ENCODE peak calls at places on chromosome 11, in eight cellular contexts. One of them, this sample, is unnamed.

GRCh38 chr11:74450318-74450717 is 17.0 kb downstream of the KCNE3 start:
- DNase-seq in iPS-NIHi11: no peak
- DNase-seq in EH: no peak
- DNase-seq in stimulated activated CD4-positive, alpha-beta T cell treated with anti-CD3 and anti-CD28 coated beads, TNF-alpha, amount 100 ng/mL, for 1 hour: no peak
- DNase-seq in GM18507: no peak
- DNase-seq in Calu3: no peak
- DNase-seq in iPS DF 6.9: no peak
- DNase-seq in HS-5: no peak
- DNase-seq in this sample: no peak

GRCh38 chr11:129013737-129014475 is 71.2 kb upstream of the TP53AIP1 start:
- DNase-seq in iPS-NIHi11: no peak
- DNase-seq in EH: no peak
- DNase-seq in stimulated activated CD4-positive, alpha-beta T cell treated with anti-CD3 and anti-CD28 coated beads, TNF-alpha, amount 100 ng/mL, for 1 hour: no peak
- DNase-seq in GM18507: no peak
- DNase-seq in Calu3: no peak
- DNase-seq in iPS DF 6.9: no peak
- DNase-seq in HS-5: no peak
- DNase-seq in this sample: no peak

GRCh38 chr11:74749127-74749964 is 697 bp downstream of the RNF169 start:
- DNase-seq in iPS-NIHi11: peak
- DNase-seq in EH: peak
- DNase-seq in stimulated activated CD4-positive, alpha-beta T cell treated with anti-CD3 and anti-CD28 coated beads, TNF-alpha, amount 100 ng/mL, for 1 hour: no peak
- DNase-seq in GM18507: no peak
- DNase-seq in Calu3: peak
- DNase-seq in iPS DF 6.9: no peak
- DNase-seq in HS-5: no peak
- DNase-seq in this sample: no peak

GRCh38 chr11:33567004-33567403 is 133.6 kb downstream of the C11orf91 start:
- DNase-seq in iPS-NIHi11: no peak
- DNase-seq in EH: no peak
- DNase-seq in stimulated activated CD4-positive, alpha-beta T cell treated with anti-CD3 and anti-CD28 coated beads, TNF-alpha, amount 100 ng/mL, for 1 hour: no peak
- DNase-seq in GM18507: no peak
- DNase-seq in Calu3: no peak
- DNase-seq in iPS DF 6.9: no peak
- DNase-seq in HS-5: no peak
- DNase-seq in this sample: no peak

GRCh38 chr11:83566948-83567347 is 280.8 kb upstream of the CCDC90B start:
- DNase-seq in iPS-NIHi11: no peak
- DNase-seq in EH: peak
- DNase-seq in stimulated activated CD4-positive, alpha-beta T cell treated with anti-CD3 and anti-CD28 coated beads, TNF-alpha, amount 100 ng/mL, for 1 hour: no peak
- DNase-seq in GM18507: no peak
- DNase-seq in Calu3: no peak
- DNase-seq in iPS DF 6.9: no peak
- DNase-seq in HS-5: peak
- DNase-seq in this sample: peak

GRCh38 chr11:45021692-45022130 is 71.0 kb upstream of the TP53I11 start:
- DNase-seq in iPS-NIHi11: peak
- DNase-seq in EH: peak
- DNase-seq in stimulated activated CD4-positive, alpha-beta T cell treated with anti-CD3 and anti-CD28 coated beads, TNF-alpha, amount 100 ng/mL, for 1 hour: no peak
- DNase-seq in GM18507: no peak
- DNase-seq in Calu3: no peak
- DNase-seq in iPS DF 6.9: no peak
- DNase-seq in HS-5: no peak
- DNase-seq in this sample: no peak

GRCh38 chr11:110182886-110183285 is 89.7 kb downstream of the ZC3H12C start:
- DNase-seq in iPS-NIHi11: no peak
- DNase-seq in EH: peak
- DNase-seq in stimulated activated CD4-positive, alpha-beta T cell treated with anti-CD3 and anti-CD28 coated beads, TNF-alpha, amount 100 ng/mL, for 1 hour: no peak
- DNase-seq in GM18507: no peak
- DNase-seq in Calu3: no peak
- DNase-seq in iPS DF 6.9: no peak
- DNase-seq in HS-5: peak
- DNase-seq in this sample: no peak

GRCh38 chr11:117197006-117197405 is 2.2 kb upstream of the TAGLN start:
- DNase-seq in iPS-NIHi11: no peak
- DNase-seq in EH: no peak
- DNase-seq in stimulated activated CD4-positive, alpha-beta T cell treated with anti-CD3 and anti-CD28 coated beads, TNF-alpha, amount 100 ng/mL, for 1 hour: no peak
- DNase-seq in GM18507: no peak
- DNase-seq in Calu3: no peak
- DNase-seq in iPS DF 6.9: no peak
- DNase-seq in HS-5: no peak
- DNase-seq in this sample: no peak

GRCh38 chr11:7592706-7593105 is 78.9 kb downstream of the PPFIBP2 start:
- DNase-seq in iPS-NIHi11: no peak
- DNase-seq in EH: peak
- DNase-seq in stimulated activated CD4-positive, alpha-beta T cell treated with anti-CD3 and anti-CD28 coated beads, TNF-alpha, amount 100 ng/mL, for 1 hour: no peak
- DNase-seq in GM18507: no peak
- DNase-seq in Calu3: no peak
- DNase-seq in iPS DF 6.9: no peak
- DNase-seq in HS-5: peak
- DNase-seq in this sample: no peak

GRCh38 chr11:118924591-118925585 is 838 bp downstream of the BCL9L start:
- DNase-seq in iPS-NIHi11: no peak
- DNase-seq in EH: peak
- DNase-seq in stimulated activated CD4-positive, alpha-beta T cell treated with anti-CD3 and anti-CD28 coated beads, TNF-alpha, amount 100 ng/mL, for 1 hour: no peak
- DNase-seq in GM18507: no peak
- DNase-seq in Calu3: peak
- DNase-seq in iPS DF 6.9: no peak
- DNase-seq in HS-5: no peak
- DNase-seq in this sample: no peak

GRCh38 chr11:748007-748359 is 719 bp downstream of the TALDO1 start:
- DNase-seq in iPS-NIHi11: no peak
- DNase-seq in EH: peak
- DNase-seq in stimulated activated CD4-positive, alpha-beta T cell treated with anti-CD3 and anti-CD28 coated beads, TNF-alpha, amount 100 ng/mL, for 1 hour: no peak
- DNase-seq in GM18507: no peak
- DNase-seq in Calu3: no peak
- DNase-seq in iPS DF 6.9: no peak
- DNase-seq in HS-5: no peak
- DNase-seq in this sample: no peak

GRCh38 chr11:63813563-63814382 is 517 bp downstream of the SPINDOC start:
- DNase-seq in iPS-NIHi11: peak
- DNase-seq in EH: peak
- DNase-seq in stimulated activated CD4-positive, alpha-beta T cell treated with anti-CD3 and anti-CD28 coated beads, TNF-alpha, amount 100 ng/mL, for 1 hour: no peak
- DNase-seq in GM18507: peak
- DNase-seq in Calu3: peak
- DNase-seq in iPS DF 6.9: no peak
- DNase-seq in HS-5: no peak
- DNase-seq in this sample: no peak

GRCh38 chr11:70397983-70398833 is at the start of gene CTTN:
- DNase-seq in iPS-NIHi11: peak
- DNase-seq in EH: peak
- DNase-seq in stimulated activated CD4-positive, alpha-beta T cell treated with anti-CD3 and anti-CD28 coated beads, TNF-alpha, amount 100 ng/mL, for 1 hour: peak
- DNase-seq in GM18507: peak
- DNase-seq in Calu3: peak
- DNase-seq in iPS DF 6.9: peak
- DNase-seq in HS-5: peak
- DNase-seq in this sample: peak

GRCh38 chr11:91421586-91421985 is 803.0 kb upstream of the FAT3 start:
- DNase-seq in iPS-NIHi11: no peak
- DNase-seq in EH: no peak
- DNase-seq in stimulated activated CD4-positive, alpha-beta T cell treated with anti-CD3 and anti-CD28 coated beads, TNF-alpha, amount 100 ng/mL, for 1 hour: no peak
- DNase-seq in GM18507: no peak
- DNase-seq in Calu3: no peak
- DNase-seq in iPS DF 6.9: no peak
- DNase-seq in HS-5: no peak
- DNase-seq in this sample: no peak

GRCh38 chr11:104846216-104846615 is 52.0 kb downstream of the CASP12 start:
- DNase-seq in iPS-NIHi11: no peak
- DNase-seq in EH: no peak
- DNase-seq in stimulated activated CD4-positive, alpha-beta T cell treated with anti-CD3 and anti-CD28 coated beads, TNF-alpha, amount 100 ng/mL, for 1 hour: no peak
- DNase-seq in GM18507: no peak
- DNase-seq in Calu3: no peak
- DNase-seq in iPS DF 6.9: no peak
- DNase-seq in HS-5: no peak
- DNase-seq in this sample: no peak

GRCh38 chr11:102144357-102145342 is 34.4 kb downstream of the YAP1 start:
- DNase-seq in iPS-NIHi11: peak
- DNase-seq in EH: peak
- DNase-seq in stimulated activated CD4-positive, alpha-beta T cell treated with anti-CD3 and anti-CD28 coated beads, TNF-alpha, amount 100 ng/mL, for 1 hour: no peak
- DNase-seq in GM18507: no peak
- DNase-seq in Calu3: no peak
- DNase-seq in iPS DF 6.9: no peak
- DNase-seq in HS-5: no peak
- DNase-seq in this sample: no peak

GRCh38 chr11:279966-280761 is 2.0 kb downstream of the NLRP6 start:
- DNase-seq in iPS-NIHi11: peak
- DNase-seq in EH: peak
- DNase-seq in stimulated activated CD4-positive, alpha-beta T cell treated with anti-CD3 and anti-CD28 coated beads, TNF-alpha, amount 100 ng/mL, for 1 hour: no peak
- DNase-seq in GM18507: no peak
- DNase-seq in Calu3: peak
- DNase-seq in iPS DF 6.9: no peak
- DNase-seq in HS-5: no peak
- DNase-seq in this sample: no peak

GRCh38 chr11:60193687-60194433 is 11.0 kb upstream of the MS4A6A start:
- DNase-seq in iPS-NIHi11: peak
- DNase-seq in EH: peak
- DNase-seq in stimulated activated CD4-positive, alpha-beta T cell treated with anti-CD3 and anti-CD28 coated beads, TNF-alpha, amount 100 ng/mL, for 1 hour: no peak
- DNase-seq in GM18507: no peak
- DNase-seq in Calu3: peak
- DNase-seq in iPS DF 6.9: peak
- DNase-seq in HS-5: peak
- DNase-seq in this sample: peak

GRCh38 chr11:64359712-64360402 is 895 bp downstream of the RPS6KA4 start:
- DNase-seq in iPS-NIHi11: peak
- DNase-seq in EH: no peak
- DNase-seq in stimulated activated CD4-positive, alpha-beta T cell treated with anti-CD3 and anti-CD28 coated beads, TNF-alpha, amount 100 ng/mL, for 1 hour: no peak
- DNase-seq in GM18507: no peak
- DNase-seq in Calu3: no peak
- DNase-seq in iPS DF 6.9: no peak
- DNase-seq in HS-5: no peak
- DNase-seq in this sample: no peak

GRCh38 chr11:29448246-29448877 is 568.5 kb downstream of the KCNA4 start:
- DNase-seq in iPS-NIHi11: peak
- DNase-seq in EH: peak
- DNase-seq in stimulated activated CD4-positive, alpha-beta T cell treated with anti-CD3 and anti-CD28 coated beads, TNF-alpha, amount 100 ng/mL, for 1 hour: no peak
- DNase-seq in GM18507: no peak
- DNase-seq in Calu3: no peak
- DNase-seq in iPS DF 6.9: no peak
- DNase-seq in HS-5: no peak
- DNase-seq in this sample: no peak

GRCh38 chr11:107705027-107705426 is 6.8 kb downstream of the SLN start:
- DNase-seq in iPS-NIHi11: no peak
- DNase-seq in EH: peak
- DNase-seq in stimulated activated CD4-positive, alpha-beta T cell treated with anti-CD3 and anti-CD28 coated beads, TNF-alpha, amount 100 ng/mL, for 1 hour: no peak
- DNase-seq in GM18507: no peak
- DNase-seq in Calu3: no peak
- DNase-seq in iPS DF 6.9: no peak
- DNase-seq in HS-5: peak
- DNase-seq in this sample: peak

GRCh38 chr11:8252946-8253345 is 10.7 kb downstream of the LMO1 start:
- DNase-seq in iPS-NIHi11: no peak
- DNase-seq in EH: no peak
- DNase-seq in stimulated activated CD4-positive, alpha-beta T cell treated with anti-CD3 and anti-CD28 coated beads, TNF-alpha, amount 100 ng/mL, for 1 hour: no peak
- DNase-seq in GM18507: no peak
- DNase-seq in Calu3: no peak
- DNase-seq in iPS DF 6.9: no peak
- DNase-seq in HS-5: no peak
- DNase-seq in this sample: no peak

GRCh38 chr11:111449696-111450479 is 62.3 kb downstream of the BTG4 start:
- DNase-seq in iPS-NIHi11: no peak
- DNase-seq in EH: no peak
- DNase-seq in stimulated activated CD4-positive, alpha-beta T cell treated with anti-CD3 and anti-CD28 coated beads, TNF-alpha, amount 100 ng/mL, for 1 hour: no peak
- DNase-seq in GM18507: no peak
- DNase-seq in Calu3: no peak
- DNase-seq in iPS DF 6.9: no peak
- DNase-seq in HS-5: no peak
- DNase-seq in this sample: no peak

GRCh38 chr11:95084509-95084908 is 5.1 kb upstream of the ENDOD1 start:
- DNase-seq in iPS-NIHi11: no peak
- DNase-seq in EH: no peak
- DNase-seq in stimulated activated CD4-positive, alpha-beta T cell treated with anti-CD3 and anti-CD28 coated beads, TNF-alpha, amount 100 ng/mL, for 1 hour: no peak
- DNase-seq in GM18507: no peak
- DNase-seq in Calu3: no peak
- DNase-seq in iPS DF 6.9: no peak
- DNase-seq in HS-5: no peak
- DNase-seq in this sample: peak

GRCh38 chr11:74388678-74389327 is 9.4 kb downstream of the PGM2L1 start:
- DNase-seq in iPS-NIHi11: peak
- DNase-seq in EH: peak
- DNase-seq in stimulated activated CD4-positive, alpha-beta T cell treated with anti-CD3 and anti-CD28 coated beads, TNF-alpha, amount 100 ng/mL, for 1 hour: peak
- DNase-seq in GM18507: no peak
- DNase-seq in Calu3: peak
- DNase-seq in iPS DF 6.9: peak
- DNase-seq in HS-5: no peak
- DNase-seq in this sample: no peak

GRCh38 chr11:69375316-69376154 is 81.6 kb downstream of the MYEOV start:
- DNase-seq in iPS-NIHi11: no peak
- DNase-seq in EH: no peak
- DNase-seq in stimulated activated CD4-positive, alpha-beta T cell treated with anti-CD3 and anti-CD28 coated beads, TNF-alpha, amount 100 ng/mL, for 1 hour: no peak
- DNase-seq in GM18507: no peak
- DNase-seq in Calu3: no peak
- DNase-seq in iPS DF 6.9: no peak
- DNase-seq in HS-5: no peak
- DNase-seq in this sample: no peak

GRCh38 chr11:107751082-107751481 is 39.2 kb upstream of the SLN start:
- DNase-seq in iPS-NIHi11: no peak
- DNase-seq in EH: no peak
- DNase-seq in stimulated activated CD4-positive, alpha-beta T cell treated with anti-CD3 and anti-CD28 coated beads, TNF-alpha, amount 100 ng/mL, for 1 hour: no peak
- DNase-seq in GM18507: no peak
- DNase-seq in Calu3: no peak
- DNase-seq in iPS DF 6.9: no peak
- DNase-seq in HS-5: no peak
- DNase-seq in this sample: no peak

GRCh38 chr11:63532799-63533475 is 3.7 kb upstream of the PLAAT4 start:
- DNase-seq in iPS-NIHi11: no peak
- DNase-seq in EH: peak
- DNase-seq in stimulated activated CD4-positive, alpha-beta T cell treated with anti-CD3 and anti-CD28 coated beads, TNF-alpha, amount 100 ng/mL, for 1 hour: no peak
- DNase-seq in GM18507: no peak
- DNase-seq in Calu3: no peak
- DNase-seq in iPS DF 6.9: no peak
- DNase-seq in HS-5: no peak
- DNase-seq in this sample: no peak

GRCh38 chr11:46105134-46105628 is 16.1 kb downstream of the PHF21A start:
- DNase-seq in iPS-NIHi11: no peak
- DNase-seq in EH: no peak
- DNase-seq in stimulated activated CD4-positive, alpha-beta T cell treated with anti-CD3 and anti-CD28 coated beads, TNF-alpha, amount 100 ng/mL, for 1 hour: no peak
- DNase-seq in GM18507: no peak
- DNase-seq in Calu3: no peak
- DNase-seq in iPS DF 6.9: no peak
- DNase-seq in HS-5: no peak
- DNase-seq in this sample: no peak

GRCh38 chr11:70700871-70701270 is 302.5 kb downstream of the CTTN start:
- DNase-seq in iPS-NIHi11: no peak
- DNase-seq in EH: no peak
- DNase-seq in stimulated activated CD4-positive, alpha-beta T cell treated with anti-CD3 and anti-CD28 coated beads, TNF-alpha, amount 100 ng/mL, for 1 hour: no peak
- DNase-seq in GM18507: no peak
- DNase-seq in Calu3: no peak
- DNase-seq in iPS DF 6.9: no peak
- DNase-seq in HS-5: no peak
- DNase-seq in this sample: no peak

This sample was measured in kidney epithelial cell.